ENCODE peak calls at places on chromosome 9, in nine cellular contexts. F, R, J, B, K, C, O, A and N are unnamed samples.

GRCh38 chr9:125142560-125143376 is 560 bp downstream of the SCAI start:
- DNase-seq in B (no peak), O (no peak), A (no peak), K (peak; percentile 27), F (peak; percentile 16), J (peak; percentile 22), R (peak; percentile 17), C (no peak), N (no peak)

GRCh38 chr9:134434896-134435506 is 108.7 kb downstream of the RXRA start:
- DNase-seq in F (no peak), R (no peak), K (peak; percentile 90), A (peak; percentile 78), B (peak; percentile 97), J (peak; percentile 92), C (no peak), O (peak; percentile 98), N (peak; percentile 99)

GRCh38 chr9:113511856-113512761 is 48.6 kb downstream of the RGS3 start:
- DNase-seq in K (no peak), A (no peak), R (peak; percentile 67), C (no peak), O (peak; percentile 41), B (no peak), F (peak; percentile 77), J (peak; percentile 49), N (no peak)

GRCh38 chr9:119951090-119951489 is 581.9 kb upstream of the BRINP1 start:
- DNase-seq in O (peak; percentile 12), C (no peak), J (no peak), A (no peak), F (no peak), R (no peak), K (no peak), B (no peak), N (peak; percentile 72)

GRCh38 chr9:129284607-129285291 is 106.7 kb upstream of the IER5L start:
- DNase-seq in A (no peak), C (no peak), J (no peak), F (peak; percentile 7), B (no peak), R (no peak), O (no peak), K (no peak), N (no peak)

GRCh38 chr9:137813651-137814415 is 63.7 kb upstream of the CACNA1B start:
- DNase-seq in K (peak; percentile 50), O (no peak), C (no peak), B (no peak), A (no peak), R (no peak), J (no peak), F (no peak), N (no peak)

GRCh38 chr9:94867842-94868312 is 141.4 kb downstream of the AOPEP start:
- DNase-seq in C (no peak), K (peak; percentile 80), A (no peak), J (peak; percentile 25), F (no peak), O (peak; percentile 97), B (no peak), R (no peak), N (peak; percentile 97)

GRCh38 chr9:20804476-20805253 is 120.6 kb downstream of the FOCAD start:
- DNase-seq in B (no peak), F (no peak), A (no peak), O (peak; percentile 47), K (no peak), J (no peak), C (no peak), R (no peak), N (no peak)

GRCh38 chr9:129242971-129243561 is 65.0 kb upstream of the IER5L start:
- DNase-seq in C (no peak), F (no peak), A (no peak), O (peak; percentile 55), B (peak; percentile 21), R (no peak), J (no peak), K (no peak), N (peak; percentile 74)

GRCh38 chr9:81609782-81610738 is 79.3 kb downstream of the TLE1 start:
- DNase-seq in C (no peak), K (no peak), B (no peak), O (peak; percentile 50), A (no peak), J (no peak), F (no peak), R (no peak), N (peak; percentile 32)

GRCh38 chr9:86757382-86757720 is 190.0 kb downstream of the GAS1 start:
- DNase-seq in K (no peak), F (no peak), O (no peak), J (no peak), A (no peak), B (no peak), C (no peak), R (no peak), N (no peak)

DNA sequence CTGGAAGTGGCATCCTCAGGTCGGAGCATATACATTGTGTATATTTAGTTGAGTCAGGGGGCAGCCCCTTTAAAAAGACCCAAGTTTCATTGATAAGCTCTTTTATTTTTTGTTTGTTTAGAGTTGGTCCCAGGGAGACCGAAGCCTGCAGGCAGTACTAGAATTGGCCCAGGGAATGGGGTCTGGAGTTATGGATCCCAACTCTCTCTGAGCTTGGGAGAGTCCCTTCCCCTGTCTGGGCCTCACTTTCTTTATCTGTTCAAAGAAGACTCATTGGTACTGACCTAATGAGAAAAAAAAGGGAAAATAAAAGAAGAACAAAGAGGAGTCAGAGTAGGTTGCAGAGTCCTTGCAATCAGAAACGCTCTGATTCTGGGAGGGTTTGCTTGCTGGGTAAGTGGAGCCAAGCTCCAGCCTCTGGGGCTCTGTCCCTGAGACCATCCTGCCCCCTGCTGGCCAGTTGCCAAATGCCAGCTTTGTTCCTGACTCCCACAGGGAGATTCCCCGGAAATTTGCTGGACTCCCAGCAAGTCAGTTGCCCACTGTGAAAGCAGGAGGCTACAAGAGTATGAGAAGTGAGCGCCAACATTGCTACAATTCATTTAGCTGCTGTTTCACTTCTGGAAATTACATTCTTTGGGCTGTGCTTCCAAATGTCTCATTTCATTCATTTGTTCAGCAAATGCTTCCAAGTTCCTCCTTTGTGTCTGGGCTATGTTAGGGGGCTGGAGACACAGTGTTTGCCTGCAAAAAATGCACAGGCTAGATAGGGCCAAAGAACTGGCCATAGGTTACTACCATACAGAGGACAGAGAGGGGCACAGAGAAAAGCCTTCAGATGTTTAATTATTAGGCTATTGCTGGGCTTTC is 156.2 kb downstream of the MELK start:
- DNase-seq in O (peak; percentile 89), J (peak; percentile 92), F (peak; percentile 61), C (peak; percentile 95), R (peak; percentile 53), A (no peak), K (peak; percentile 64), B (peak; percentile 24), N (peak; percentile 82)
- TF ChIP-seq CTCF in O (peak; percentile 97), J (peak; percentile 78), F (peak; percentile 89), C (peak; percentile 97), R (peak; percentile 83), A (no peak), K (peak; percentile 64), B (peak; percentile 30), N (peak; percentile 78)

GRCh38 chr9:72154468-72155281 is 5.4 kb downstream of the GDA start:
- DNase-seq in J (peak; percentile 76), K (no peak), B (no peak), A (no peak), R (no peak), C (no peak), F (no peak), O (no peak), N (no peak)

GRCh38 chr9:72151099-72151498 is 1.9 kb downstream of the GDA start:
- DNase-seq in K (peak; percentile 41), B (no peak), A (no peak), R (no peak), F (no peak), J (no peak), O (no peak), C (no peak), N (no peak)

GRCh38 chr9:72158680-72159079 is 9.4 kb downstream of the GDA start:
- DNase-seq in J (no peak), B (no peak), A (no peak), C (no peak), O (no peak), K (no peak), R (no peak), F (no peak), N (no peak)

GRCh38 chr9:72156586-72156985 is 7.3 kb downstream of the GDA start:
- DNase-seq in B (no peak), A (no peak), K (no peak), R (no peak), C (no peak), J (no peak), O (no peak), F (no peak), N (no peak)

DNA sequence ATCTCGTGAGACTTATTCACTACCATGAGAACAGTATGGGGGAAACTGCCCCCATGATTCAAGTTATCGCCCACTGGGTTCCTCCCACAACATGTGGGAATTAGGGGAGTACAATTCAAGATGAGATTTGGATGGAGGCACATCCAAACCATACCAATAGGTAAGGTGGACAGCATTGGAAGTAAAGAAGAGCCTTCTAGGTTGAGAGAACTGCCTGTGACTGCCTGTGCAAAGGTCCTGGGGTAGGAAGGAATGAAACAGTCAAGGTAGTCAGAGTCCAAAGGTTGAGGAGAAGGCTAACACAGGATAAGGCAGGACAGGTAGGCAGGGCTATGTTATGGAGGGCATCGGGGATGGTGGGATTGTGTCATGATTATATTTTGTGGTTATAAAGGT is 6.0 kb downstream of the GDA start:
- DNase-seq in F (no peak), J (peak; percentile 25), B (no peak), C (no peak), O (no peak), R (no peak), A (no peak), K (no peak), N (no peak)
- TF ChIP-seq CTCF in F (no peak), J (no peak), B (no peak), C (no peak), O (no peak), R (no peak), A (no peak), K (no peak), N (no peak)

GRCh38 chr9:130833324-130833990 is 1.6 kb upstream of the ABL1 start:
- DNase-seq in J (no peak), C (no peak), K (no peak), B (no peak), F (no peak), A (no peak), O (peak; percentile 52), R (no peak), N (no peak)
- TF ChIP-seq CTCF in J (no peak), C (no peak), K (no peak), B (no peak), F (no peak), A (no peak), O (no peak), R (no peak), N (no peak)

GRCh38 chr9:117046666-117047327 is 359.7 kb downstream of the TRIM32 start:
- DNase-seq in C (no peak), O (peak; percentile 13), F (no peak), R (no peak), J (no peak), K (no peak), B (no peak), A (no peak), N (no peak)
- TF ChIP-seq CTCF in C (peak; percentile 19), O (peak; percentile 43), F (no peak), R (no peak), J (no peak), K (peak; percentile 18), B (no peak), A (no peak), N (no peak)

GRCh38 chr9:132773093-132773492 is 102.8 kb downstream of the GTF3C4 start:
- DNase-seq in A (no peak), B (no peak), J (no peak), K (no peak), O (no peak), R (no peak), F (no peak), C (no peak), N (no peak)
- TF ChIP-seq CTCF in A (no peak), B (no peak), J (no peak), K (no peak), O (no peak), R (no peak), F (no peak), C (no peak), N (no peak)